ENCODE peak calls at places on chromosomes 12 and 14, in seven cellular contexts. One of them, this sample, is unnamed.

GRCh38 chr12:21301-22189 is 45.0 kb upstream of the IQSEC3 start:
- DNase-seq in H7: no peak
- DNase-seq in bronchial epithelial cell: no peak
- DNase-seq in mammary epithelial cell: no peak
- DNase-seq in tibial artery: no peak
- DNase-seq in adipocyte: no peak
- DNase-seq in lung: peak; percentile 29
- DNase-seq in this sample: no peak

GRCh38 chr12:109951136-109951535 is 45.0 kb downstream of the GIT2 start:
- DNase-seq in H7: no peak
- DNase-seq in bronchial epithelial cell: no peak
- DNase-seq in mammary epithelial cell: peak; percentile 61
- DNase-seq in tibial artery: no peak
- DNase-seq in adipocyte: peak; percentile 84
- DNase-seq in lung: no peak
- DNase-seq in this sample: peak; percentile 91

GRCh38 chr12:2925322-2925995 is 33.7 kb upstream of the TEAD4 start:
- DNase-seq in H7: no peak
- DNase-seq in bronchial epithelial cell: peak; percentile 74
- DNase-seq in mammary epithelial cell: peak; percentile 55
- DNase-seq in tibial artery: no peak
- DNase-seq in adipocyte: peak; percentile 5
- DNase-seq in lung: no peak
- DNase-seq in this sample: peak; percentile 68

GRCh38 chr12:124345795-124346194 is 50.9 kb downstream of the RFLNA start:
- DNase-seq in H7: no peak
- DNase-seq in bronchial epithelial cell: no peak
- DNase-seq in mammary epithelial cell: no peak
- DNase-seq in tibial artery: no peak
- DNase-seq in adipocyte: no peak
- DNase-seq in lung: no peak
- DNase-seq in this sample: peak; percentile 32

GRCh38 chr12:106583578-106584103 is 837 bp downstream of the RFX4 start:
- DNase-seq in H7: peak; percentile 78
- DNase-seq in bronchial epithelial cell: no peak
- DNase-seq in mammary epithelial cell: peak; percentile 19
- DNase-seq in tibial artery: no peak
- DNase-seq in adipocyte: peak; percentile 30
- DNase-seq in lung: no peak
- DNase-seq in this sample: peak; percentile 41

GRCh38 chr14:106083082-106083481 is 556.7 kb downstream of the TMEM121 start:
- DNase-seq in H7: no peak
- DNase-seq in bronchial epithelial cell: no peak
- DNase-seq in mammary epithelial cell: peak; percentile 21
- DNase-seq in tibial artery: no peak
- DNase-seq in adipocyte: no peak
- DNase-seq in lung: no peak
- DNase-seq in this sample: no peak

GRCh38 chr12:18898469-18898868 is 160.6 kb downstream of the CAPZA3 start:
- DNase-seq in H7: no peak
- DNase-seq in bronchial epithelial cell: no peak
- DNase-seq in mammary epithelial cell: peak; percentile 4
- DNase-seq in tibial artery: no peak
- DNase-seq in adipocyte: no peak
- DNase-seq in lung: no peak
- DNase-seq in this sample: peak; percentile 6

GRCh38 chr14:49218436-49219092 is 367.6 kb downstream of the RPS29 start:
- DNase-seq in H7: no peak
- DNase-seq in bronchial epithelial cell: no peak
- DNase-seq in mammary epithelial cell: no peak
- DNase-seq in tibial artery: no peak
- DNase-seq in adipocyte: no peak
- DNase-seq in lung: no peak
- DNase-seq in this sample: peak; percentile 27

GRCh38 chr12:84136862-84137367 is 775.7 kb downstream of the SLC6A15 start:
- DNase-seq in H7: no peak
- DNase-seq in bronchial epithelial cell: peak; percentile 94
- DNase-seq in mammary epithelial cell: peak; percentile 39
- DNase-seq in tibial artery: no peak
- DNase-seq in adipocyte: no peak
- DNase-seq in lung: no peak
- DNase-seq in this sample: peak; percentile 57

GRCh38 chr14:71414631-71415403 is 507.6 kb downstream of the PCNX1 start:
- DNase-seq in H7: no peak
- DNase-seq in bronchial epithelial cell: peak; percentile 77
- DNase-seq in mammary epithelial cell: peak; percentile 36
- DNase-seq in tibial artery: no peak
- DNase-seq in adipocyte: peak; percentile 58
- DNase-seq in lung: no peak
- DNase-seq in this sample: peak; percentile 75

GRCh38 chr14:99698642-99699041 is 14.5 kb downstream of the CYP46A1 start:
- DNase-seq in H7: no peak
- DNase-seq in bronchial epithelial cell: no peak
- DNase-seq in mammary epithelial cell: no peak
- DNase-seq in tibial artery: no peak
- DNase-seq in adipocyte: peak; percentile 8
- DNase-seq in lung: no peak
- DNase-seq in this sample: no peak

GRCh38 chr14:99701260-99701659 is 17.2 kb downstream of the CYP46A1 start:
- DNase-seq in H7: no peak
- DNase-seq in bronchial epithelial cell: no peak
- DNase-seq in mammary epithelial cell: no peak
- DNase-seq in tibial artery: no peak
- DNase-seq in adipocyte: no peak
- DNase-seq in lung: no peak
- DNase-seq in this sample: no peak

GRCh38 chr14:99698236-99698635 is 14.1 kb downstream of the CYP46A1 start:
- DNase-seq in H7: no peak
- DNase-seq in bronchial epithelial cell: no peak
- DNase-seq in mammary epithelial cell: no peak
- DNase-seq in tibial artery: no peak
- DNase-seq in adipocyte: no peak
- DNase-seq in lung: no peak
- DNase-seq in this sample: no peak

GRCh38 chr14:99699861-99700260 is 15.8 kb downstream of the CYP46A1 start:
- DNase-seq in H7: no peak
- DNase-seq in bronchial epithelial cell: no peak
- DNase-seq in mammary epithelial cell: no peak
- DNase-seq in tibial artery: no peak
- DNase-seq in adipocyte: no peak
- DNase-seq in lung: peak; percentile 11
- DNase-seq in this sample: no peak

DNA sequence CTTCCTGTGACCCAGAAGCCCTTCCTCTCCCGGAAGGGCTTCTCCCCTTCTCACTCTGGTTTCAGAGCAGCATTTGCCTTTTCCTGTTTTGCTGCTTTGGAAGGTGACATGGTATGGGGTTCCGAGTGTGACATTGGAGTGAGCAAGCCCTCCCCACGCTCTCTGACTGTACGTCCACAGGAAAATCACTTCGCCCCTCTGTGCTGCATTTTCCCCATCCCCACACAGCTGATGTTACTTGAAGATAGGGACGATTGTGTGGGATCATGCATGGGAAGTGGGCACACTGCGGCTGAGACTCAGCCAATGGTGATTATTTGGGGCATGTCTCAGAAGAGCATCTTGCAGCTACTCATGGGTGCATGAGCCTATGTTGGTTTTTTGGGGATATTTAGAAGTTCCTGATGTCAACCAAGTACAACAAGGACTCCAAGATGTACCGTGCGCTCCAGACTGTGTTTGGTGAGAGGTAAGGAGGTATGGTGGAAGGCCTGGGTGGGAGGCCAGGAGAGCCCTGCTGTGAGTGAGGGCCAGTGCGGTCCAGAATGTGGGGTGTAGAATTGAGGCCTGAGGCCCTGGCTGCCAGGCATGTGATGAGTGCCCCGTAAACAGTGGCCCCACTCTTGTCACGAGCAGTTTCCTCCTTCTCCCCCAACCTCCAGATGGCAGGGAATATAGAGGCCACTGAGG is 15.1 kb downstream of the CYP46A1 start:
- DNase-seq in H7: no peak
- DNase-seq in bronchial epithelial cell: no peak
- DNase-seq in mammary epithelial cell: no peak
- DNase-seq in tibial artery: no peak
- DNase-seq in adipocyte: no peak
- DNase-seq in lung: peak; percentile 3
- DNase-seq in this sample: no peak
- H3K4me3 ChIP-seq in H7: no peak overlapping the region
- H3K4me3 ChIP-seq in bronchial epithelial cell: no peak overlapping the region
- H3K4me3 ChIP-seq in mammary epithelial cell: no peak overlapping the region
- H3K4me3 ChIP-seq in tibial artery: no peak overlapping the region
- H3K4me3 ChIP-seq in adipocyte: no peak overlapping the region
- H3K4me3 ChIP-seq in lung: no peak overlapping the region
- H3K4me3 ChIP-seq in this sample: no peak overlapping the region

GRCh38 chr12:24966951-24967564 is 18.2 kb upstream of the BCAT1 start:
- DNase-seq in H7: no peak
- DNase-seq in bronchial epithelial cell: no peak
- DNase-seq in mammary epithelial cell: no peak
- DNase-seq in tibial artery: no peak
- DNase-seq in adipocyte: no peak
- DNase-seq in lung: no peak
- DNase-seq in this sample: no peak
- H3K36me3 ChIP-seq in H7: no peaks in the 10 kb centered on the region
- H3K36me3 ChIP-seq in bronchial epithelial cell: no peaks in the 10 kb centered on the region
- H3K36me3 ChIP-seq in mammary epithelial cell: no peaks in the 10 kb centered on the region
- H3K36me3 ChIP-seq in tibial artery: no peaks in the 10 kb centered on the region
- H3K36me3 ChIP-seq in adipocyte: no peaks in the 10 kb centered on the region
- H3K36me3 ChIP-seq in lung: no peaks in the 10 kb centered on the region
- H3K36me3 ChIP-seq in this sample: no peaks in the 10 kb centered on the region

GRCh38 chr12:19946549-19946948 is 421.8 kb upstream of the PDE3A start:
- DNase-seq in H7: no peak
- DNase-seq in bronchial epithelial cell: peak; percentile 46
- DNase-seq in mammary epithelial cell: no peak
- DNase-seq in tibial artery: no peak
- DNase-seq in adipocyte: peak; percentile 91
- DNase-seq in lung: no peak
- DNase-seq in this sample: peak; percentile 92
- H3K4me3 ChIP-seq in H7: no peak overlapping the region
- H3K4me3 ChIP-seq in bronchial epithelial cell: no peak overlapping the region
- H3K4me3 ChIP-seq in mammary epithelial cell: no peak overlapping the region
- H3K4me3 ChIP-seq in tibial artery: no peak overlapping the region
- H3K4me3 ChIP-seq in adipocyte: peak overlapping the region; percentile 55
- H3K4me3 ChIP-seq in lung: no peak overlapping the region
- H3K4me3 ChIP-seq in this sample: peak overlapping the region; percentile 38

DNA sequence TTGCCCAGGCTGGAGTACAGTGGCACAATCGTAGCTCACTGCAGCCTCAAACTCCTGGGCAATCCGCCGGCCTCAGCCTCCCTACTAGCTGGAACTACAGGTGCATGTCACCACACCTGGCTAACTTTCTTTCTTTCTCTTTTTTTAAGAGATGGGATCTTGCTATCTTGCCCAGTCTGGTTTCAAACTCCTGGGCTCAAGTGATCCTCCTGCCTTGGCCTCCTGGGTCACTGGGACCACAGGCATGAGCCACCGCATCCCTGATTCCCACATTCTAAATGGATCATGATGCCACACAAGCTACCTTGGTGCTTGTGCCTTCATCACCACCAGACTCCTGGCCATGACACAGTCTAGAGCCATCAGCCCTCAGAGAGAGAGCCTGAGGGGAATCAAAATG is 43.8 kb downstream of the PRKAB1 start:
- DNase-seq in H7: no peak
- DNase-seq in bronchial epithelial cell: no peak
- DNase-seq in mammary epithelial cell: no peak
- DNase-seq in tibial artery: no peak
- DNase-seq in adipocyte: no peak
- DNase-seq in lung: no peak
- DNase-seq in this sample: no peak
- H3K36me3 ChIP-seq in H7: peaks cover 40% of the 10 kb centered on the region
- H3K36me3 ChIP-seq in bronchial epithelial cell: no peaks in the 10 kb centered on the region
- H3K36me3 ChIP-seq in mammary epithelial cell: peaks cover 8% of the 10 kb centered on the region
- H3K36me3 ChIP-seq in tibial artery: no peaks in the 10 kb centered on the region
- H3K36me3 ChIP-seq in adipocyte: no peaks in the 10 kb centered on the region
- H3K36me3 ChIP-seq in lung: no peaks in the 10 kb centered on the region
- H3K36me3 ChIP-seq in this sample: no peaks in the 10 kb centered on the region

This sample was measured in GM23248.